ENCODE peak calls at places on chromosomes 1 and 21, in eight cellular contexts. A, S, P, M, I, E, B and R are unnamed samples.
A peak's percentile ranks its signal among the peaks of the same experiment; 100 is the strongest.

GRCh38 chr1:56064705-56065104 is 514.7 kb downstream of the PLPP3 start:
- DNase-seq in B (no peak), S (no peak), A (no peak), P (no peak), I (no peak), M (no peak), E (no peak), R (no peak)

GRCh38 chr21:36431252-36431651 is 46.1 kb downstream of the CHAF1B start:
- DNase-seq in I (no peak), M (no peak), P (no peak), A (no peak), S (no peak), B (no peak), E (no peak), R (no peak)

GRCh38 chr21:31103163-31103562 is 64.9 kb upstream of the KRTAP19-8 start:
- DNase-seq in I (no peak), M (no peak), B (no peak), S (no peak), P (no peak), A (no peak), E (no peak), R (no peak)

GRCh38 chr1:60569189-60569588 is 495.6 kb upstream of the C1orf87 start:
- DNase-seq in E (no peak), A (no peak), S (no peak), I (no peak), M (no peak), B (no peak), P (peak; percentile 85), R (no peak)

GRCh38 chr1:156523801-156524480 is 23.4 kb upstream of the MEF2D start:
- DNase-seq in I (no peak), M (no peak), S (no peak), B (no peak), A (no peak), E (no peak), P (no peak), R (no peak)

GRCh38 chr1:162854245-162854860 is 6.6 kb downstream of the CCDC190 start:
- DNase-seq in P (peak; percentile 84), E (peak; percentile 9), A (peak; percentile 82), I (peak; percentile 39), B (peak; percentile 22), M (peak; percentile 81), S (peak; percentile 38), R (peak; percentile 55)

GRCh38 chr1:246705368-246705767 is 18.8 kb upstream of the SCCPDH start:
- DNase-seq in E (no peak), I (no peak), A (no peak), S (no peak), B (no peak), M (no peak), P (peak; percentile 52), R (no peak)

GRCh38 chr21:38354231-38354630 is 97.4 kb downstream of the KCNJ15 start:
- DNase-seq in I (no peak), M (no peak), B (no peak), E (no peak), A (no peak), S (no peak), P (no peak), R (no peak)

GRCh38 chr21:41768371-41769042 is 1.7 kb upstream of the RIPK4 start:
- DNase-seq in I (peak; percentile 86), P (peak; percentile 78), A (peak; percentile 75), B (no peak), E (no peak), S (peak; percentile 35), M (peak; percentile 80), R (peak; percentile 92)

GRCh38 chr21:44012474-44013379 is 618 bp downstream of the TRAPPC10 start:
- DNase-seq in A (peak; percentile 88), I (peak; percentile 63), B (peak; percentile 78), E (peak; percentile 76), S (peak; percentile 75), M (peak; percentile 35), P (no peak), R (peak; percentile 92)

GRCh38 chr1:45802343-45803298 is 791 bp upstream of the MAST2 start:
- DNase-seq in A (peak; percentile 92), M (peak; percentile 81), B (no peak), P (peak; percentile 94), I (peak; percentile 83), E (no peak), S (no peak), R (no peak)

GRCh38 chr1:29639156-29639736 is 402.9 kb downstream of the PTPRU start:
- DNase-seq in A (no peak), B (no peak), S (no peak), P (peak; percentile 65), M (peak; percentile 48), E (no peak), I (no peak), R (no peak)

GRCh38 chr1:200386416-200386815 is 23.4 kb downstream of the ZNF281 start:
- DNase-seq in B (no peak), P (no peak), E (no peak), I (no peak), M (no peak), A (no peak), S (no peak), R (no peak)

GRCh38 chr1:224958490-224958889 is 29.0 kb downstream of the DNAH14 start:
- DNase-seq in P (no peak), I (no peak), S (no peak), B (no peak), M (no peak), E (no peak), A (no peak), R (no peak)

GRCh38 chr1:15994590-15995351 is 9.3 kb upstream of the SRARP start:
- DNase-seq in P (no peak), M (peak; percentile 64), I (peak; percentile 73), E (peak; percentile 19), S (peak; percentile 30), A (peak; percentile 89), B (no peak), R (peak; percentile 77)

GRCh38 chr1:83791821-83792437 is 207.0 kb downstream of the TTLL7 start:
- DNase-seq in I (no peak), A (no peak), M (no peak), B (no peak), S (no peak), E (no peak), P (no peak), R (no peak)

GRCh38 chr1:32765561-32766327 is 51.4 kb downstream of the YARS1 start:
- DNase-seq in B (no peak), M (no peak), I (peak; percentile 1), E (no peak), P (no peak), S (no peak), A (no peak), R (no peak)

GRCh38 chr21:17819878-17820232 is 699 bp upstream of the C21orf91 start:
- DNase-seq in A (no peak), M (no peak), I (peak; percentile 7), E (no peak), B (peak; percentile 39), S (no peak), P (no peak), R (no peak)

GRCh38 chr1:41239988-41240610 is 2.0 kb downstream of the SCMH1 start:
- DNase-seq in E (no peak), A (no peak), I (peak; percentile 63), P (peak; percentile 20), B (no peak), M (peak; percentile 49), S (peak; percentile 29), R (no peak)

GRCh38 chr1:92356956-92357355 is 58.1 kb downstream of the RPAP2 start:
- DNase-seq in M (no peak), P (no peak), E (no peak), B (no peak), S (no peak), I (no peak), A (no peak), R (no peak)

GRCh38 chr21:45080639-45081414 is 6.4 kb downstream of the ADARB1 start:
- DNase-seq in I (no peak), A (peak; percentile 64), P (peak; percentile 45), S (peak; percentile 21), E (peak; percentile 38), M (no peak), B (no peak), R (no peak)

GRCh38 chr1:183887826-183888819 is 83.2 kb downstream of the RGL1 start:
- DNase-seq in P (no peak), A (no peak), I (no peak), M (no peak), E (no peak), S (peak; percentile 42), B (no peak), R (no peak)

GRCh38 chr1:110798691-110799256 is 74.2 kb upstream of the CD53 start:
- DNase-seq in P (no peak), M (no peak), S (no peak), A (no peak), B (no peak), E (no peak), I (no peak), R (no peak)

GRCh38 chr1:3541465-3541864 is 69.8 kb downstream of the MEGF6 start:
- DNase-seq in S (no peak), B (no peak), P (no peak), I (no peak), A (no peak), E (no peak), M (no peak), R (no peak)

GRCh38 chr1:78092686-78093085 is 46.9 kb downstream of the GIPC2 start:
- DNase-seq in M (no peak), A (no peak), B (no peak), P (no peak), I (no peak), S (no peak), E (no peak), R (no peak)

GRCh38 chr1:234960722-234961467 is 167.7 kb downstream of the TOMM20 start:
- DNase-seq in P (no peak), I (no peak), M (peak; percentile 96), B (no peak), E (no peak), S (no peak), A (no peak), R (peak; percentile 88)

GRCh38 chr21:45506241-45506817 is 35.9 kb downstream of the SLC19A1 start:
- DNase-seq in E (no peak), M (no peak), B (no peak), A (peak; percentile 71), I (no peak), S (no peak), P (no peak), R (peak; percentile 21)

GRCh38 chr1:244163861-244164562 is 112.9 kb downstream of the ZBTB18 start:
- DNase-seq in M (peak; percentile 74), P (peak; percentile 99), A (no peak), I (no peak), S (no peak), E (no peak), B (no peak), R (no peak)

GRCh38 chr1:147079400-147080012 is 92.8 kb downstream of the PRKAB2 start:
- DNase-seq in I (no peak), A (no peak), P (no peak), E (no peak), B (no peak), M (no peak), S (peak; percentile 33), R (no peak)

GRCh38 chr1:32892368-32893197 is 6.3 kb downstream of the HPCA start:
- DNase-seq in M (peak; percentile 60), S (peak; percentile 36), A (peak; percentile 79), I (no peak), B (no peak), E (no peak), P (no peak), R (no peak)